ENCODE peak calls at places on chromosome 3, in eight cellular contexts. X is COR-L47; M is RWPE1; Z is GOT3; A is KG1; Q is ELR; W is substantia nigra; F is stimulated activated CD4-positive, alpha-beta T cell treated with anti-CD3 and anti-CD28 coated beads, Interleukin-1b, Interleukin-23, amount 100 ng/mL, for 1 hour. Y is an unnamed sample.

GRCh38 chr3:132380979-132381944 is 36.0 kb upstream of the DNAJC13 start:
- DNase-seq in Z (no peak), X (no peak), F (no peak), W (no peak), Q (no peak), A (no peak), M (no peak), Y (no peak)

GRCh38 chr3:59873576-59874230 is 823.9 kb upstream of the CFAP20DC start:
- DNase-seq in W (no peak), X (no peak), Z (no peak), F (no peak), Q (no peak), A (no peak), M (no peak), Y (no peak)

GRCh38 chr3:37995652-37996641 is 5.4 kb downstream of the VILL start:
- DNase-seq in M (no peak), W (no peak), A (no peak), Q (no peak), Z (no peak), F (no peak), X (no peak), Y (no peak)

GRCh38 chr3:32947466-32948238 is 3.8 kb upstream of the CCR4 start:
- DNase-seq in F (peak), Z (peak), A (peak), Q (peak), X (peak), W (peak), M (peak), Y (peak)

GRCh38 chr3:105274958-105275357 is 91.8 kb upstream of the ALCAM start:
- DNase-seq in M (peak), Q (peak), X (no peak), Z (no peak), W (no peak), F (no peak), A (no peak), Y (no peak)

GRCh38 chr3:124800076-124800475 is 69.8 kb downstream of the UMPS start:
- DNase-seq in M (no peak), X (no peak), A (no peak), Q (no peak), W (no peak), F (no peak), Z (no peak), Y (no peak)

GRCh38 chr3:52281980-52282801 is 3.7 kb upstream of the WDR82 start:
- DNase-seq in Q (peak), W (no peak), F (no peak), X (no peak), A (peak), M (no peak), Z (no peak), Y (no peak)

GRCh38 chr3:188230962-188231361 is 77.0 kb downstream of the LPP start:
- DNase-seq in F (no peak), Z (no peak), A (no peak), X (no peak), M (no peak), W (no peak), Q (peak), Y (no peak)

GRCh38 chr3:110576962-110577361 is 494.7 kb upstream of the NECTIN3 start:
- DNase-seq in Z (peak), Q (peak), W (no peak), F (no peak), A (no peak), X (no peak), M (peak), Y (no peak)

GRCh38 chr3:52240059-52240885 is 1.3 kb upstream of the TWF2 start:
- DNase-seq in W (peak), M (peak), X (peak), A (no peak), Z (no peak), Q (peak), F (no peak), Y (peak)

GRCh38 chr3:115876860-115877646 is 253.7 kb downstream of the GAP43 start:
- DNase-seq in W (no peak), F (no peak), A (no peak), X (peak), Q (no peak), Z (no peak), M (no peak), Y (no peak)

GRCh38 chr3:194573680-194574437 is 59.4 kb downstream of the TMEM44 start:
- DNase-seq in W (no peak), M (no peak), F (no peak), X (peak), Z (no peak), A (no peak), Q (peak), Y (peak)

GRCh38 chr3:59771760-59772159 is 721.9 kb upstream of the CFAP20DC start:
- DNase-seq in A (no peak), X (no peak), M (peak), W (no peak), Q (peak), Z (no peak), F (no peak), Y (no peak)

GRCh38 chr3:190697901-190698300 is 164.6 kb downstream of the GMNC start:
- DNase-seq in M (no peak), W (no peak), X (no peak), Z (no peak), Q (peak), F (no peak), A (no peak), Y (no peak)

GRCh38 chr3:53044371-53045106 is 1.3 kb downstream of the SFMBT1 start:
- DNase-seq in M (peak), W (peak), A (no peak), X (peak), Z (no peak), F (no peak), Q (peak), Y (peak)

GRCh38 chr3:153313307-153313945 is 151.4 kb downstream of the RAP2B start:
- DNase-seq in M (no peak), Q (no peak), W (no peak), X (no peak), F (no peak), Z (no peak), A (no peak), Y (no peak)

GRCh38 chr3:29373016-29373690 is 92.3 kb downstream of the RBMS3 start:
- DNase-seq in Z (no peak), X (no peak), W (no peak), A (no peak), F (no peak), Q (peak), M (no peak), Y (no peak)

GRCh38 chr3:14991818-14992612 is 44.6 kb downstream of the NR2C2 start:
- DNase-seq in W (no peak), Q (no peak), M (no peak), X (no peak), F (no peak), Z (no peak), A (no peak), Y (no peak)

GRCh38 chr3:194003128-194004057 is 132.6 kb upstream of the HES1 start:
- DNase-seq in W (peak), Z (peak), Q (peak), X (no peak), F (no peak), A (peak), M (peak), Y (peak)

GRCh38 chr3:181017690-181018089 is 28.2 kb upstream of the DNAJC19 start:
- DNase-seq in Z (no peak), W (no peak), Q (peak), X (no peak), F (no peak), M (no peak), A (no peak), Y (no peak)

GRCh38 chr3:9916734-9917680 is at the start of gene IL17RC:
- DNase-seq in F (no peak), Z (no peak), A (no peak), X (peak), M (peak), W (peak), Q (peak), Y (no peak)

GRCh38 chr3:65636326-65636725 is 402.4 kb downstream of the MAGI1 start:
- DNase-seq in W (no peak), X (peak), A (no peak), Z (no peak), Q (no peak), F (no peak), M (no peak), Y (no peak)

GRCh38 chr3:184391266-184391665 is 11.4 kb downstream of the CHRD start:
- DNase-seq in F (no peak), Z (no peak), X (no peak), A (no peak), M (no peak), Q (peak), W (no peak), Y (no peak)

GRCh38 chr3:130379274-130379673 is 33.8 kb downstream of the COL6A5 start:
- DNase-seq in W (no peak), A (no peak), F (no peak), Z (no peak), Q (peak), X (no peak), M (no peak), Y (no peak)

GRCh38 chr3:182104811-182105316 is 393.1 kb downstream of the SOX2 start:
- DNase-seq in W (no peak), Q (no peak), A (no peak), Z (no peak), X (no peak), M (peak), F (no peak), Y (no peak)

GRCh38 chr3:24199775-24200247 is 254.7 kb downstream of the NR1D2 start:
- DNase-seq in X (no peak), Q (peak), W (no peak), M (no peak), F (no peak), A (no peak), Z (no peak), Y (no peak)

GRCh38 chr3:149198611-149199010 is 23.0 kb downstream of the CP start:
- DNase-seq in Q (peak), A (no peak), F (no peak), M (no peak), W (no peak), Z (no peak), X (no peak), Y (no peak)

GRCh38 chr3:13002398-13003124 is 70.7 kb downstream of the IQSEC1 start:
- DNase-seq in M (no peak), Q (no peak), Z (no peak), F (no peak), A (no peak), X (no peak), W (no peak), Y (no peak)

GRCh38 chr3:52268036-52268435 is 10.4 kb downstream of the WDR82 start:
- DNase-seq in W (no peak), Z (no peak), A (no peak), M (no peak), Q (no peak), X (no peak), F (no peak), Y (no peak)

GRCh38 chr3:197561926-197562325 is 6.2 kb upstream of the BDH1 start:
- DNase-seq in W (no peak), F (no peak), X (no peak), Q (no peak), Z (no peak), M (no peak), A (no peak), Y (no peak)

GRCh38 chr3:51282931-51283330 is 102.2 kb upstream of the MANF start:
- DNase-seq in X (no peak), F (no peak), A (no peak), Q (peak), Z (no peak), W (no peak), M (peak), Y (no peak)

GRCh38 chr3:186481526-186481925 is 62.7 kb downstream of the CRYGS start:
- DNase-seq in M (no peak), Q (no peak), W (no peak), A (no peak), X (no peak), Z (no peak), F (no peak), Y (no peak)

GRCh38 chr3:50418845-50419244 is 59.5 kb upstream of the TMEM115 start:
- DNase-seq in X (no peak), Z (no peak), M (no peak), Q (peak), W (no peak), A (no peak), F (no peak), Y (no peak)

GRCh38 chr3:141429371-141430035 is 57.3 kb upstream of the RASA2 start:
- DNase-seq in W (no peak), X (no peak), Z (no peak), Q (no peak), A (no peak), F (no peak), M (no peak), Y (no peak)

GRCh38 chr3:183455064-183455463 is 26.6 kb upstream of the MCF2L2 start:
- DNase-seq in X (no peak), F (no peak), Z (no peak), W (peak), A (no peak), Q (peak), M (no peak), Y (no peak)

GRCh38 chr3:12755754-12756153 is 3.3 kb downstream of the TMEM40 start:
- DNase-seq in Q (no peak), Z (no peak), X (no peak), A (no peak), M (no peak), F (no peak), W (no peak), Y (no peak)

GRCh38 chr3:107065094-107065861 is 312.0 kb upstream of the CCDC54 start:
- DNase-seq in X (peak), M (no peak), Q (no peak), A (peak), W (peak), Z (no peak), F (no peak), Y (no peak)

Y was measured in AML-193.